ENCODE peak calls at places on chromosomes 2 and 18, in nine cellular contexts. X is NB4, T is IMR-90, A is GM23248, Q is sigmoid colon, R is body of pancreas, H is fibroblast of pulmonary artery, C is gastrocnemius medialis, Z is HAP-1. M is an unnamed sample.

GRCh38 chr2:102704531-102704930 is 57.3 kb upstream of the TMEM182 start:
- DNase-seq in H (no peak), R (no peak), T (no peak), C (no peak), X (no peak), Q (no peak), Z (no peak), A (no peak), M (no peak)

GRCh38 chr2:189854152-189854551 is 69.9 kb downstream of the PMS1 start:
- DNase-seq in Q (no peak), Z (no peak), X (no peak), R (no peak), T (peak; percentile 45), C (no peak), A (no peak), H (no peak), M (no peak)

GRCh38 chr2:176650101-176650500 is 380.9 kb downstream of the MTX2 start:
- DNase-seq in H (no peak), A (no peak), R (no peak), T (no peak), Z (no peak), Q (no peak), C (no peak), X (no peak), M (no peak)

GRCh38 chr2:165897741-165898140 is 55.8 kb downstream of the TTC21B start:
- DNase-seq in A (no peak), C (no peak), X (peak; percentile 73), Z (no peak), T (no peak), Q (no peak), R (peak; percentile 26), H (no peak), M (no peak)

GRCh38 chr2:113391073-113391472 is 46.4 kb upstream of the ZNG1B start:
- DNase-seq in C (no peak), X (no peak), R (no peak), T (no peak), A (no peak), H (no peak), Z (no peak), Q (no peak), M (no peak)

GRCh38 chr2:40177366-40177765 is 274.5 kb downstream of the SLC8A1 start:
- DNase-seq in X (no peak), R (no peak), T (no peak), Q (no peak), A (peak; percentile 36), H (no peak), C (no peak), Z (no peak), M (no peak)

GRCh38 chr2:176753752-176754474 is 458.7 kb upstream of the HNRNPA3 start:
- DNase-seq in X (peak; percentile 54), Z (no peak), A (peak; percentile 69), C (peak; percentile 19), Q (no peak), H (no peak), R (peak; percentile 87), T (no peak), M (no peak)

GRCh38 chr18:46042571-46043123 is 29.4 kb downstream of the PSTPIP2 start:
- DNase-seq in H (peak; percentile 90), R (no peak), Q (no peak), A (peak; percentile 60), Z (peak; percentile 54), C (no peak), T (peak; percentile 52), X (peak; percentile 16), M (peak; percentile 84)

GRCh38 chr2:147082850-147083522 is 761.8 kb upstream of the ACVR2A start:
- DNase-seq in Z (peak; percentile 86), A (peak; percentile 72), C (peak; percentile 20), T (peak; percentile 62), R (peak; percentile 64), Q (no peak), X (peak; percentile 74), H (peak; percentile 87), M (peak; percentile 76)

GRCh38 chr2:54161660-54162059 is 46.2 kb downstream of the ACYP2 start:
- DNase-seq in Q (no peak), H (no peak), T (peak; percentile 15), X (no peak), C (no peak), R (no peak), Z (no peak), A (peak; percentile 29), M (peak; percentile 19)

GRCh38 chr2:23924589-23925359 is 2.1 kb downstream of the ATAD2B start:
- DNase-seq in R (no peak), X (peak; percentile 24), Z (no peak), H (no peak), T (no peak), A (peak; percentile 50), C (no peak), Q (no peak), M (peak; percentile 16)

DNA sequence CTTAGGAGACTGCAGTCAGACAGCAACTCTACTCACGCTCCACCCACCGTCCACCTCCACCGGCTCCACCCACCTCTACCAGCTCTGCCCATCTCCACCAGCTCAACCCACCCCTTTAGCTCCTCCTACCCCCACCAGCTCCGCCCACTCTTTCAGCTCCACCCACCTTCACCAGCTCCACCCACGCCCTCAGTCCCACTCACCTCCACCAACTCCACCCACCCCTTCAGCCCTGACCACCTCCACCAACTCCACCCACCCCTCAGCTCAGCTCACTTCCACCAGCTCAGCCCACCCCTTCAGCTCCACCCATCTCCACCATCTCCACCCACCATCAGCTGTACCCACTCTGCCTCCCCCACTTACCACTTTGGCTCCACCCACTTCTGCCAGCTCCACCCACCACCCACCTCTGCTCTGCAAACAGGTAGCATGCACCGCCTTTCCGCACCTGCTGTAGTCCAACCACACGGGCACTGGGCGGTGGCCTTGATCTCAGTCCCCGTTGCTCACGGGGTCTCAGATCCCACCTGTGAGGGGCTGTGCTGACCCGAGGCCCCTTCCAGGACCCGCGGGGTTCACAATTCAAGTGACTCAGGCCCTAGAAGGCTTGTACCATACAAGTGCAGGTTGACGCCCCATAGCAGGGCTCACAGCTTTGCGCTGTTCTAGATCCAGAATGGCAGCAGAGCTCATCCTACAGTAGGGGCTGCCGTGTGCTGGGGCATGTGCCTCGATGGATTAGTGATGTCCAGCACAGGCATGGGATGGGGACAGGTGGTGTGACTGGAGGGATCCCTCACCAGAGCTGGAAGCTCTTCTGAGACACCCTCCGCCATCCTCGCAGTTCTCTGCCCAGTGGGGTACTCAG is 77.2 kb upstream of the OTOS start:
- DNase-seq in T (no peak), C (no peak), R (no peak), X (no peak), Q (peak; percentile 51), H (no peak), A (no peak), Z (peak; percentile 35), M (no peak)
- H3K4me3 ChIP-seq in T (no peak overlapping the region), C (no peak overlapping the region), R (no peak overlapping the region), X (no peak overlapping the region), Q (no peak overlapping the region), H (no peak overlapping the region), A (no peak overlapping the region), Z (no peak overlapping the region), M (no peak overlapping the region)

GRCh38 chr2:237669628-237670351 is 42.4 kb downstream of the LRRFIP1 start:
- DNase-seq in H (peak; percentile 99), Z (no peak), A (peak; percentile 99), R (peak; percentile 76), C (peak; percentile 75), X (no peak), T (peak; percentile 100), Q (peak; percentile 94), M (peak; percentile 93)

GRCh38 chr2:237671466-237672173 is 44.2 kb downstream of the LRRFIP1 start:
- DNase-seq in H (no peak), A (no peak), Z (no peak), R (no peak), C (no peak), Q (peak; percentile 58), X (no peak), T (no peak), M (no peak)

GRCh38 chr2:237672731-237673129 is 45.3 kb downstream of the LRRFIP1 start:
- DNase-seq in C (no peak), R (no peak), T (no peak), H (no peak), X (no peak), A (no peak), Z (no peak), Q (no peak), M (no peak)

GRCh38 chr2:237669129-237669627 is 41.8 kb downstream of the LRRFIP1 start:
- DNase-seq in X (no peak), H (no peak), A (peak; percentile 20), Z (no peak), Q (no peak), C (no peak), T (no peak), R (no peak), M (no peak)

GRCh38 chr2:237670641-237671040 is 43.3 kb downstream of the LRRFIP1 start:
- DNase-seq in C (no peak), Q (peak; percentile 82), H (peak; percentile 47), A (no peak), Z (no peak), T (no peak), X (no peak), R (no peak), M (no peak)
- H3K4me3 ChIP-seq in C (no peak overlapping the region), Q (no peak overlapping the region), H (no peak overlapping the region), A (no peak overlapping the region), Z (no peak overlapping the region), T (no peak overlapping the region), X (no peak overlapping the region), R (no peak overlapping the region), M (no peak overlapping the region)

DNA sequence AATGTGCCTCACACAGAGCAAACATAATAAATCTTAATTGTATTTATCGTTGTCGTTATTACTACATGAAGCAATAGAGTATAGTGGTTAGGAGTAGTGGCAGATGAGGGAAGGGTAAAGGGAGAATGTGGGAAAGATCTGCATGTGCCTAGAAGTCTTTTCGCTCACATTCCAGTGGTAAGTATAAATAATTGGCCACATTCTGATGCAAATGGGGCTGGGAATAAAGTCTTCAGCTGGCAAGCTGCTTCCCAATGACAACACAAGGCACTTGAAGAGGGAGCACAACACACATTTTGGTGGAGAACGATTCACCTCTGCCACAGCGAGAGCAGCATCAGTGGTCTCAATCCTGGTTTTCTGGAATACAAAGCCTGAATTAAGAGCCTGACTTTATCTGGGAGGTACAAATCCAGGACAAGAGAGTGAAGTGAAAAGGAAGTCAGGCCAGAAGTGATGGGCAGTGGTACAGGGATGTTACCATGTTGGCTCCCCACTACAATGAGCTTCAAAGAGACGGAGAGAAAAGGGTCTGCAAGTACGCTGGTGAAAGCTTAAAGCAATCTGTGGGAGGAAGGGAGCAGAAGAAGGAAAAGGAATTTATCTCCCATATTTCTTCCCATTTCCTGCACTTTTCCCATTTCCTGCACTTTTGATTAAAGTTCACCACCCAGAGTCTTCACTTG is 112.3 kb downstream of the ARHGAP15 start:
- DNase-seq in Z (peak; percentile 64), X (no peak), H (no peak), Q (no peak), A (no peak), C (no peak), T (no peak), R (no peak), M (no peak)
- H3K4me3 ChIP-seq in Z (no peak overlapping the region), X (no peak overlapping the region), H (no peak overlapping the region), Q (no peak overlapping the region), A (no peak overlapping the region), C (no peak overlapping the region), T (no peak overlapping the region), R (no peak overlapping the region), M (no peak overlapping the region)

DNA sequence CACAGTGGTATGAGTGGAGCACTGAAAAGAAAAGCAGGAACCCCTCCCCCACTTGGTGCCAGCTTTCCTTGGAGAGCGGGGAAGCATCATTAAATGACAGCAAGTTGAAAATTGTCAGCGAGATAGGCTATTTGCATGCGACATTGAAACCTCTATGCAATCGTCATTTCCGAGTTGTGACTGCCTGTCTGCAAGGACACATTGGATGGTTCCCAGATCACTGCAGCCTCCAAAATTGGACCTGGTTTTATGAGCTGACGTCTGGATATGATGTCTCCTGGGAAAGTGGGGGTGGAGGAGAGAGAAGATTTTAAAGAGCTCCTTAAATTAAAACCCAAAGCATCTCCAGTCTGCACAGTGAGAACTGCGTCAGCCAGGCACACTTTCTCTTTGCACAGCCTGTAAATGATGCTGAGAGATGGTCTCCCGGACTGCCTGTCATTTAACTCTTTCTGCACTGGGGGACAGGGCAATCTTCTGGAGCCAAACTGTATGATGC is 57.8 kb upstream of the KIF5C start:
- DNase-seq in A (no peak), C (no peak), X (no peak), Z (no peak), T (no peak), R (no peak), Q (no peak), H (peak; percentile 35), M (peak; percentile 6)
- H3K4me3 ChIP-seq in A (peak overlapping the region; percentile 3), C (no peak overlapping the region), X (no peak overlapping the region), Z (no peak overlapping the region), T (no peak overlapping the region), R (no peak overlapping the region), Q (peak overlapping the region; percentile 26), H (no peak overlapping the region), M (no peak overlapping the region)

M was measured in astrocyte of the spinal cord.